ENCODE peak calls at places on chromosome 2, in five cellular contexts. W is breast epithelium, S is HepG2, E is body of pancreas, F is GM12878. I is an unnamed sample. For H3K4me1 and H3K36me3, the result is how much of the 10 kb centered on the place peaks cover.

GRCh38 chr2:229539628-229540027 is 174.7 kb downstream of the DNER start:
- DNase-seq in W (no peak), S (no peak), E (no peak), F (no peak), I (no peak)

GRCh38 chr2:138023298-138023697 is 59.0 kb downstream of the HNMT start:
- DNase-seq in W (no peak), S (no peak), E (no peak), F (no peak), I (no peak)

GRCh38 chr2:208179028-208179609 is 10.7 kb downstream of the C2orf80 start:
- DNase-seq in W (no peak), S (peak), E (no peak), F (no peak), I (peak)

GRCh38 chr2:197675711-197676188 is 363 bp upstream of the RFTN2 start:
- DNase-seq in W (no peak), S (no peak), E (no peak), F (no peak), I (peak)

GRCh38 chr2:37923308-37924055 is 1.6 kb upstream of the RMDN2 start:
- DNase-seq in W (no peak), S (peak), E (no peak), F (no peak), I (no peak)

GRCh38 chr2:26401739-26402541 is at the start of gene DRC1:
- DNase-seq in W (peak), S (no peak), E (peak), F (no peak), I (peak)

GRCh38 chr2:240789501-240790369 is 30.3 kb downstream of the KIF1A start:
- DNase-seq in W (no peak), S (no peak), E (no peak), F (peak), I (no peak)

GRCh38 chr2:48347712-48348111 is 182.2 kb upstream of the STON1 start:
- DNase-seq in W (no peak), S (peak), E (no peak), F (no peak), I (no peak)

GRCh38 chr2:219461061-219461514 is 26.4 kb downstream of the SPEG start:
- DNase-seq in W (no peak), S (no peak), E (no peak), F (no peak), I (peak)

GRCh38 chr2:144470819-144471218 is 49.1 kb downstream of the ZEB2 start:
- DNase-seq in W (no peak), S (no peak), E (no peak), F (no peak), I (no peak)

GRCh38 chr2:144472046-144472412 is 47.9 kb downstream of the ZEB2 start:
- DNase-seq in W (no peak), S (no peak), E (no peak), F (no peak), I (no peak)

GRCh38 chr2:144470334-144470733 is 49.6 kb downstream of the ZEB2 start:
- DNase-seq in W (no peak), S (no peak), E (no peak), F (no peak), I (no peak)

GRCh38 chr2:144472911-144473310 is 47.0 kb downstream of the ZEB2 start:
- DNase-seq in W (no peak), S (no peak), E (no peak), F (no peak), I (no peak)

GRCh38 chr2:144471316-144472045 is 48.4 kb downstream of the ZEB2 start:
- DNase-seq in W (no peak), S (no peak), E (no peak), F (peak), I (no peak)
- H3K4me1 ChIP-seq in W (under half), S (under half), E (under half), F (under half), I (under half)

GRCh38 chr2:43032894-43033270 is 193.5 kb downstream of the ZFP36L2 start:
- DNase-seq in W (no peak), S (no peak), E (no peak), F (no peak), I (no peak)
- H3K27ac ChIP-seq in W (peak), S (no peak), E (peak), F (no peak), I (no peak)

GRCh38 chr2:479505-480161 is 191.7 kb upstream of the ALKAL2 start:
- DNase-seq in W (no peak), S (peak), E (peak), F (no peak), I (no peak)
- H3K36me3 ChIP-seq in W (under half), S (under half), E (under half), F (under half), I (under half)

DNA sequence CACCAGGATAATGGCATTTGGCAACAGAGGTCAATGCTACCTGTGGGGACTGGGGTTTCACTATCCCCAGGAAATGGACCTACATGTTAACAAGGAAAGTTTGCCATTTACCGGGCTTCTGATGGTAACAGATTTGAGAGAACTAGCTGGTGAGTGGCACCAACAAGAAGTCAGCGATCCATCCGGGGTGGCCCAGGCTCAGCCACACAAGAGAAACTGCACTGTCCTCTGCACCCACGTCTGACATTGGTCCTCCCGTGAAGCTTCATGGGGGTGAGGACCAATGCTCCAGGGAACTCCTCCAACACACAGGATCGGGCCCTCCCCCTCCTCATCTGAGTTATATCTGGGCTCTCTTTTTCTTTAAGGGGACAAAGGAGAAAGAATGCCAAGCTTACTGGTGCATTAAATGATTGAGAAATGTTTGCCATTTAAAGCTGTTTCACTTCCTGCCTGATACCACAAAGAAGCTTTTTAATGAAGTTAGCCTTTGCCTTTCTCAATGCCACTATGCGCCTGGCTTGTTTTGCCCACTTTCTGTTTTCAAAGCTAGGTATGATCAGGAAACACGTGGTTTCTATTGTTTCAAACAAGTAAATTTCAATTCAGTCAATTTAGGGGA is 204.2 kb upstream of the ID2 start:
- DNase-seq in W (peak), S (no peak), E (no peak), F (peak), I (no peak)
- H3K4me1 ChIP-seq in W (under half), S (under half), E (under half), F (half or more), I (under half)

GRCh38 chr2:222751821-222752719 is 80.6 kb downstream of the MOGAT1 start:
- DNase-seq in W (no peak), S (no peak), E (no peak), F (no peak), I (no peak)
- H3K27ac ChIP-seq in W (peak), S (no peak), E (no peak), F (no peak), I (peak)

DNA sequence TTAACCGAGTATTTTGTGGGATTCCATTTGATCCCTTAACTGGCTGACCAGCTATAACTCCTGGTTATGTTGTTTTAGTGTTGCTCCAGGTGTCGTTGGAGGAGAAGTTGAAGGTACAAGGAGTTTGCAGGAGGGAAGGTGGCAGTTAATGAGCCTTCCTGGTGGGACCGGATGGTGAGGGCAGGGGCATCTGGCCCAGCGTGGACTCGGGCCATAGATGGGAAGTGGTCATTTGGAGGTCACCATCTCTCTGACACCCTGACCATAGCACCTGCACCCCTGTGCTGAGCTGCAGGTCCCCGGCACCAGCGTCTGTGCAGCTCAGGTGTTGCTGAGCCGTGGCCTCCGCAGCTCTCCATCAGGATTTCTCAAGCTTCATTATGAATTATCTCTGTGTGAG is 51.4 kb upstream of the RBM44 start:
- DNase-seq in W (no peak), S (no peak), E (no peak), F (no peak), I (no peak)
- H3K36me3 ChIP-seq in W (under half), S (under half), E (under half), F (under half), I (under half)

GRCh38 chr2:10407841-10408648 is 40.1 kb downstream of the ODC1 start:
- DNase-seq in W (peak), S (peak), E (peak), F (peak), I (no peak)

GRCh38 chr2:10411557-10411956 is 36.6 kb downstream of the ODC1 start:
- DNase-seq in W (no peak), S (no peak), E (no peak), F (no peak), I (no peak)

GRCh38 chr2:10410716-10411437 is 37.2 kb downstream of the ODC1 start:
- DNase-seq in W (no peak), S (no peak), E (no peak), F (no peak), I (peak)

GRCh38 chr2:10408649-10409579 is 39.2 kb downstream of the ODC1 start:
- DNase-seq in W (peak), S (peak), E (peak), F (peak), I (peak)

GRCh38 chr2:10410001-10410671 is 38.0 kb downstream of the ODC1 start:
- DNase-seq in W (no peak), S (no peak), E (no peak), F (peak), I (no peak)
- H3K4me1 ChIP-seq in W (under half), S (under half), E (half or more), F (half or more), I (under half)

DNA sequence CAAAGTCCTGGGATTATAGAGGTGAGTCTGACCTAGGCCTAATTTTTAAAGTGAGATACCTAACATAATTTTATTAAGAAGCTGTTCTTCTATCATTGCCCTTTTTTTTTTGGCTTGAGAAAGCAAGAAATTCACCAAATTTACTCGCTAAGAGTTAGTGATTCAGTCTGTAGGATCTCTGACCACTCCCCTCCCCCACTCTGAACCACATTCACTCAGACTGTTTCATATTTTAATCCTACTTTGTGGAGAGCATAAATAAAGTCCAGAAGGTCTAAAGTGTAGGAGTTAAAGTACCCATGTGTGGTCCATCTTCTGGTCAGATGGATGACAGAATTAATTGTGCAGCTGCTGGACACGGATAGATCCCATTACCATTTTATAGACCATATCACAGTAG is 115.8 kb upstream of the MGAT5 start:
- DNase-seq in W (no peak), S (no peak), E (no peak), F (no peak), I (no peak)
- H3K27ac ChIP-seq in W (no peak), S (no peak), E (peak), F (no peak), I (peak)

DNA sequence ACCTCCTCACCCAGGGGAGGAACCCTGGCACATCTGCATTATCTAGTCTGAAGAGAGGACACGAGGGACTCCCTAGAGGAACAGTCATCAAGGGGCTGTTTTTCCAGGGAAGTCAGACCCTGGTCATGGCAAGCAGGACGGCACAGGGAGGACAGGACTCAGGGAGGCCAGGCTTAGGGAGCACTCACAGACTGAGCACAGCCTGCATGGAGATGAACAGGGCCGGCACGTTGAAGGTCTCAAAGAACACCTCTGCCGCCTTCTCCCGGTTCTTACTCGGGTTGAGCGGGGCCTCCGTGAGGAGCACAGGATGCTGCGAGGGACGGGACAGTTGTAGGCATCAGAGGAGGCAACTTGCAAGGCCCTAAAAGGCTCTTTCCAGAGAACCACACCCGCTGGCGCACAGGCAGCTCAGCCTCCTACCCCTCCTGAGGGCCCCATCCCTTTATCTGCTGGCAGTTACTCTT is 5.1 kb downstream of the ACTR1B start:
- DNase-seq in W (no peak), S (no peak), E (no peak), F (no peak), I (no peak)
- H3K36me3 ChIP-seq in W (under half), S (under half), E (under half), F (under half), I (under half)

I was measured in cardiac muscle cell.